ENCODE peak calls at places on chromosomes 2 and 18, in six cellular contexts. One of them, this sample, is unnamed.

GRCh38 chr18:9058426-9058825 is 44.1 kb upstream of the NDUFV2 start:
- DNase-seq in A549: no peak
- DNase-seq in stomach: no peak
- DNase-seq in ovary: no peak
- DNase-seq in K562: no peak
- DNase-seq in upper lobe of left lung: no peak
- DNase-seq in this sample: no peak

GRCh38 chr2:20223345-20224190 is 1.4 kb downstream of the SDC1 start:
- DNase-seq in A549: peak
- DNase-seq in stomach: peak
- DNase-seq in ovary: peak
- DNase-seq in K562: no peak
- DNase-seq in upper lobe of left lung: peak
- DNase-seq in this sample: no peak

GRCh38 chr2:215535726-215536125 is 99.9 kb upstream of the FN1 start:
- DNase-seq in A549: no peak
- DNase-seq in stomach: no peak
- DNase-seq in ovary: no peak
- DNase-seq in K562: no peak
- DNase-seq in upper lobe of left lung: no peak
- DNase-seq in this sample: no peak

GRCh38 chr2:172148246-172148645 is 45.5 kb upstream of the DLX2 start:
- DNase-seq in A549: no peak
- DNase-seq in stomach: no peak
- DNase-seq in ovary: no peak
- DNase-seq in K562: no peak
- DNase-seq in upper lobe of left lung: no peak
- DNase-seq in this sample: no peak

GRCh38 chr2:126802774-126803421 is 95.8 kb upstream of the TEX51 start:
- DNase-seq in A549: no peak
- DNase-seq in stomach: no peak
- DNase-seq in ovary: no peak
- DNase-seq in K562: no peak
- DNase-seq in upper lobe of left lung: no peak
- DNase-seq in this sample: peak

GRCh38 chr2:230335461-230335863 is 8.5 kb downstream of the SP140L start:
- DNase-seq in A549: no peak
- DNase-seq in stomach: no peak
- DNase-seq in ovary: no peak
- DNase-seq in K562: peak
- DNase-seq in upper lobe of left lung: no peak
- DNase-seq in this sample: no peak

GRCh38 chr18:22452226-22452668 is 34.5 kb upstream of the CTAGE1 start:
- DNase-seq in A549: no peak
- DNase-seq in stomach: no peak
- DNase-seq in ovary: no peak
- DNase-seq in K562: peak
- DNase-seq in upper lobe of left lung: no peak
- DNase-seq in this sample: no peak

GRCh38 chr2:129812071-129812470 is 167.4 kb upstream of the RAB6C start:
- DNase-seq in A549: no peak
- DNase-seq in stomach: peak
- DNase-seq in ovary: no peak
- DNase-seq in K562: no peak
- DNase-seq in upper lobe of left lung: no peak
- DNase-seq in this sample: no peak

GRCh38 chr2:78540255-78540654 is 485.2 kb upstream of the REG3G start:
- DNase-seq in A549: no peak
- DNase-seq in stomach: no peak
- DNase-seq in ovary: no peak
- DNase-seq in K562: peak
- DNase-seq in upper lobe of left lung: no peak
- DNase-seq in this sample: no peak

GRCh38 chr2:222404126-222404891 is 20.0 kb upstream of the SGPP2 start:
- DNase-seq in A549: no peak
- DNase-seq in stomach: no peak
- DNase-seq in ovary: no peak
- DNase-seq in K562: no peak
- DNase-seq in upper lobe of left lung: no peak
- DNase-seq in this sample: no peak

DNA sequence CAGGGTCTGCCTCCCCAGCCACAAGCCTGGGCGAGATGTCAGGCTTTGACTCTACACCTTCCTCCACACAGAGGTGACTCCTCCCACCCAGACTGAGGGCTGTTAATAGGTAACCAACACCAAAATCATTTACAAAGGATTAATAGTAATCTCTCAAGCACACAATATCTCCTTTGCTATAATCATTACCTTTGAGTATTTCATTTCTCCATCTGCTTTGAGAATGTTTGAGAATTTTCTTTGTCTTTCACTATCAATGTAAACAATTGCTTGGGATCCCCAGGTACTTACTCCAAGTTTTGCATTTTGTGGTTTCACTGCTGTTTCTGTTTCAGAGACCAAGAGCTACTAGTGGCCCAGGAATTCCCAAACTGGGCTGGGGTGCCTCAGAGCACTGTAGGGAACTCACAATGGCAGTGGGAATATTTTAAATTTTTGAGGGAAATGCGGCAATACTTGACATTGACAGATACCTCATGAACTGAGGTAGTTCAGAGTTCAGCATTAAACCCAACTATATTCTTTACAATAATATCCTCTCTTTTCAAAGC is 166.4 kb upstream of the MGAT5 start:
- DNase-seq in A549: no peak
- DNase-seq in stomach: peak
- DNase-seq in ovary: no peak
- DNase-seq in K562: no peak
- DNase-seq in upper lobe of left lung: no peak
- DNase-seq in this sample: no peak
- H3K27ac ChIP-seq in A549: no peak
- H3K27ac ChIP-seq in stomach: no peak
- H3K27ac ChIP-seq in ovary: no peak
- H3K27ac ChIP-seq in K562: no peak
- H3K27ac ChIP-seq in upper lobe of left lung: no peak
- H3K27ac ChIP-seq in this sample: no peak

DNA sequence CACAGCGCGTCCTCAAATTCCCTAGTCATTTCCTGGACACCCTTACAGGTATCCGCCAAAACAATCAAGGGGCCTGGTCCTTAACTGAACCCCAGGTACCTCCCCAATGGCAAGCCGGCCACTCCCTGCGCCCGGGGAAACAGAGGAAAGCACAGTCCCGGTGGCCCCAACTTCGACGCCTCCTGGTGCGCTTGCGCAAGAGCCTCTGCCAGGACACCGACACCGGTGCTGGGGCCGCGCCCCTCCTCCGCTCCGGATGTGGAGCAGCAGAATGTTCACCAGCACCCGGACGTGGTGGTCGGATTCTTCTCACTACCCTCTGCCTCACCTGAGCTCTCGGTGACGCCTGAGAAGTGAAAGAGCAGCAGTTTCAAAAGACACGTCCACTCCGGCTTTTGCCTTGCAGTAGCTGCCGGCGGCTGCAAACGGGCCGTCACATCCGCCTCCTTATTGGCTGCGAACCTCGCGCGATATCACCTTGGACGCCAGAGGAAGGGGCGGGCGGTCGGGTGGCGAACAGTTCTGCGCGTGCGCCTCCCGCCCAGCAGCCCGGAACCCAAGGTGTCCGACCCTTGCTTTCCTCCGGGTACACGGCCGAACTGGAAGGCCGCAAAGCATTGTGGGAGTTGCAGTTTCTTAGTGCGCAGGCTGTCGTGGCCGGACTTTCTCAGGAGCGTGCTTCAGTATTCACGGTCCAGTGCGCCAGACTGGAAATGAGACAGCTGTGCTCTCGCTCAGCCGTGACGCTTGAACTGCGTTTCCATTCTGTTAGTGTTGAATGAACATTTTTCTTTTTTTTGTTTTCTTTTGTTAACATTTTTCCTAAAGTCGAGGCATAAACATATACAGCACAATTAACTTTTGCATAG is at the start of gene TXNDC9:
- DNase-seq in A549: peak
- DNase-seq in stomach: peak
- DNase-seq in ovary: peak
- DNase-seq in K562: peak
- DNase-seq in upper lobe of left lung: peak
- DNase-seq in this sample: peak
- TF ChIP-seq EP300 in A549: no peak
- TF ChIP-seq EP300 in stomach: no peak
- TF ChIP-seq EP300 in ovary: no peak
- TF ChIP-seq EP300 in K562: no peak
- TF ChIP-seq EP300 in upper lobe of left lung: no peak
- TF ChIP-seq EP300 in this sample: no peak

GRCh38 chr2:218329826-218330651 is 26.6 kb upstream of the CATIP start:
- DNase-seq in A549: no peak
- DNase-seq in stomach: no peak
- DNase-seq in ovary: no peak
- DNase-seq in K562: no peak
- DNase-seq in upper lobe of left lung: peak
- DNase-seq in this sample: no peak

GRCh38 chr2:218327451-218327850 is 29.2 kb upstream of the CATIP start:
- DNase-seq in A549: no peak
- DNase-seq in stomach: no peak
- DNase-seq in ovary: no peak
- DNase-seq in K562: no peak
- DNase-seq in upper lobe of left lung: no peak
- DNase-seq in this sample: no peak

GRCh38 chr2:218326315-218326714 is 30.3 kb upstream of the CATIP start:
- DNase-seq in A549: no peak
- DNase-seq in stomach: no peak
- DNase-seq in ovary: no peak
- DNase-seq in K562: no peak
- DNase-seq in upper lobe of left lung: no peak
- DNase-seq in this sample: no peak

GRCh38 chr2:218328294-218328693 is 28.4 kb upstream of the CATIP start:
- DNase-seq in A549: no peak
- DNase-seq in stomach: no peak
- DNase-seq in ovary: no peak
- DNase-seq in K562: no peak
- DNase-seq in upper lobe of left lung: no peak
- DNase-seq in this sample: no peak

GRCh38 chr2:218329027-218329825 is 27.4 kb upstream of the CATIP start:
- DNase-seq in A549: no peak
- DNase-seq in stomach: no peak
- DNase-seq in ovary: no peak
- DNase-seq in K562: no peak
- DNase-seq in upper lobe of left lung: peak
- DNase-seq in this sample: no peak
- H3K27ac ChIP-seq in A549: no peak
- H3K27ac ChIP-seq in stomach: peak
- H3K27ac ChIP-seq in ovary: no peak
- H3K27ac ChIP-seq in K562: peak
- H3K27ac ChIP-seq in upper lobe of left lung: peak
- H3K27ac ChIP-seq in this sample: no peak

GRCh38 chr2:72826156-72826477 is 284 bp upstream of the EXOC6B start:
- DNase-seq in A549: no peak
- DNase-seq in stomach: no peak
- DNase-seq in ovary: no peak
- DNase-seq in K562: no peak
- DNase-seq in upper lobe of left lung: no peak
- DNase-seq in this sample: no peak

GRCh38 chr2:72827999-72828646 is 2.3 kb upstream of the EXOC6B start:
- DNase-seq in A549: no peak
- DNase-seq in stomach: no peak
- DNase-seq in ovary: no peak
- DNase-seq in K562: no peak
- DNase-seq in upper lobe of left lung: no peak
- DNase-seq in this sample: no peak

GRCh38 chr2:72827495-72827894 is 1.7 kb upstream of the EXOC6B start:
- DNase-seq in A549: no peak
- DNase-seq in stomach: no peak
- DNase-seq in ovary: no peak
- DNase-seq in K562: no peak
- DNase-seq in upper lobe of left lung: no peak
- DNase-seq in this sample: no peak

GRCh38 chr2:72824224-72824842 is 1.5 kb downstream of the EXOC6B start:
- DNase-seq in A549: no peak
- DNase-seq in stomach: no peak
- DNase-seq in ovary: no peak
- DNase-seq in K562: peak
- DNase-seq in upper lobe of left lung: no peak
- DNase-seq in this sample: no peak

DNA sequence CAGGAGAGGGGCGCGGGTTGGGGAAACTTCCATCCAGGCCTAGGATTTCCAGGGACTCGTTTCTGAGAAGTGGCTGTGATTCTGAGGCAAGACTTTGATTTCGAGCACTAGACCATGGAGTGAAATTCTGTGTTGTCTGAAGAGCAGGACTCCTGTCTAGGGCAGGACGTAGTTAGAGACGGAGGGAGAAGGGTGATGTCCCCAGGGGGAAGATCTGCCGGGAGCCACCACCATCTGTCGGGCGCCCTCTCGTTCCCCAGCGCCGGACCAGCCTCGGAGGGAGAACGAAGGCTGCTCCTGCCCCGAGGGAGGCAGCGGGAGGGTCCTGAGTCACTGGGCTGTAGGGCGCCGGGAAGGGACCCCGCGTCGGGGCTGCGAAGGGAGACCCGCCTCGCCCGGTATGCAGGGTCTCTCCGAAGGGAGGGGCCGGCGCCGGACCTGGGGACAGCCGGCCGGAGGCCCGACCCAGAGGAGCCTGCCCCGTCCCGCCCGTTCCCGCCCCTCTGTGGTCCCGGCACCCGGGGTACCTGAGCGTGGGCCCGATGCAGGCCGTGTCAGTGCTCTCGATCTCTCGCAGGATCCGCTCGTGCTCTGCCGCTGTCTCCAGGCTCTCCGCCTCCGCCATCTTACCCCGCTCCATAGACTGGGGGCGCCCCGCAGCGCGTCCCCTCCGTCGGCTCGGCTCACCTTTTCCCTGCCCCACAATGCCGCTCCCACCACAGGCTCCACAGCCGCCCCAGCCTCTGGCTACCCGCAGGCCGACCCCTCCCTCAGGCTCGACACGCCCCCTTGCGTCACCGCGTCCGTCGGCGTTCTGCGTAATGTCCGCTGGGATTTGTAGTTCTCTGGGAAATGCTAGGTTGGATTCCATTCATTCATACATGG is at the start of gene EXOC6B:
- DNase-seq in A549: peak
- DNase-seq in stomach: peak
- DNase-seq in ovary: peak
- DNase-seq in K562: peak
- DNase-seq in upper lobe of left lung: peak
- DNase-seq in this sample: peak
- TF ChIP-seq EP300 in A549: no peak
- TF ChIP-seq EP300 in stomach: no peak
- TF ChIP-seq EP300 in ovary: no peak
- TF ChIP-seq EP300 in K562: no peak
- TF ChIP-seq EP300 in upper lobe of left lung: no peak
- TF ChIP-seq EP300 in this sample: no peak

This sample was measured in sigmoid colon.